ENCODE peak calls at places on chromosomes 11 and 22, in four cellular contexts. One of them, this sample, is unnamed. For H3K9me3, the result is how much of the 10 kb centered on the place peaks cover.

GRCh38 chr22:44935724-44936123 is 74.1 kb downstream of the PHF21B start:
- DNase-seq in neural progenitor cell: no peak
- DNase-seq in mucosa of descending colon: peak
- DNase-seq in K562: no peak
- DNase-seq in this sample: no peak

GRCh38 chr11:59801981-59802638 is 8.5 kb downstream of the MRPL16 start:
- DNase-seq in neural progenitor cell: peak
- DNase-seq in mucosa of descending colon: no peak
- DNase-seq in K562: no peak
- DNase-seq in this sample: no peak

GRCh38 chr11:72702842-72703241 is 28.6 kb upstream of the PDE2A start:
- DNase-seq in neural progenitor cell: no peak
- DNase-seq in mucosa of descending colon: no peak
- DNase-seq in K562: no peak
- DNase-seq in this sample: no peak

GRCh38 chr11:47269829-47270305 is at the start of gene MADD:
- DNase-seq in neural progenitor cell: peak
- DNase-seq in mucosa of descending colon: peak
- DNase-seq in K562: peak
- DNase-seq in this sample: peak

GRCh38 chr11:68015467-68015866 is 5.3 kb downstream of the ALDH3B1 start:
- DNase-seq in neural progenitor cell: no peak
- DNase-seq in mucosa of descending colon: no peak
- DNase-seq in K562: no peak
- DNase-seq in this sample: no peak

GRCh38 chr22:21043856-21044535 is 1.8 kb upstream of the LRRC74B start:
- DNase-seq in neural progenitor cell: no peak
- DNase-seq in mucosa of descending colon: no peak
- DNase-seq in K562: no peak
- DNase-seq in this sample: no peak

GRCh38 chr11:72209101-72209500 is 7.5 kb upstream of the FOLR2 start:
- DNase-seq in neural progenitor cell: no peak
- DNase-seq in mucosa of descending colon: no peak
- DNase-seq in K562: no peak
- DNase-seq in this sample: no peak

GRCh38 chr11:91984033-91984568 is 240.5 kb upstream of the FAT3 start:
- DNase-seq in neural progenitor cell: no peak
- DNase-seq in mucosa of descending colon: no peak
- DNase-seq in K562: no peak
- DNase-seq in this sample: no peak

GRCh38 chr22:20583471-20583922 is 76.1 kb downstream of the MED15 start:
- DNase-seq in neural progenitor cell: peak
- DNase-seq in mucosa of descending colon: no peak
- DNase-seq in K562: no peak
- DNase-seq in this sample: no peak

GRCh38 chr11:12997168-12997567 is 11.9 kb upstream of the RASSF10 start:
- DNase-seq in neural progenitor cell: no peak
- DNase-seq in mucosa of descending colon: no peak
- DNase-seq in K562: peak
- DNase-seq in this sample: no peak

GRCh38 chr11:82978422-82979099 is 77.0 kb downstream of the DDIAS start:
- DNase-seq in neural progenitor cell: no peak
- DNase-seq in mucosa of descending colon: no peak
- DNase-seq in K562: no peak
- DNase-seq in this sample: no peak

GRCh38 chr11:34565417-34566208 is 52.0 kb upstream of the ELF5 start:
- DNase-seq in neural progenitor cell: peak
- DNase-seq in mucosa of descending colon: no peak
- DNase-seq in K562: peak
- DNase-seq in this sample: peak

GRCh38 chr11:34564406-34564805 is 50.8 kb upstream of the ELF5 start:
- DNase-seq in neural progenitor cell: no peak
- DNase-seq in mucosa of descending colon: no peak
- DNase-seq in K562: no peak
- DNase-seq in this sample: no peak

GRCh38 chr11:34566736-34567135 is 53.1 kb upstream of the ELF5 start:
- DNase-seq in neural progenitor cell: no peak
- DNase-seq in mucosa of descending colon: no peak
- DNase-seq in K562: no peak
- DNase-seq in this sample: no peak

GRCh38 chr11:34566209-34566551 is 52.6 kb upstream of the ELF5 start:
- DNase-seq in neural progenitor cell: no peak
- DNase-seq in mucosa of descending colon: no peak
- DNase-seq in K562: no peak
- DNase-seq in this sample: no peak

DNA sequence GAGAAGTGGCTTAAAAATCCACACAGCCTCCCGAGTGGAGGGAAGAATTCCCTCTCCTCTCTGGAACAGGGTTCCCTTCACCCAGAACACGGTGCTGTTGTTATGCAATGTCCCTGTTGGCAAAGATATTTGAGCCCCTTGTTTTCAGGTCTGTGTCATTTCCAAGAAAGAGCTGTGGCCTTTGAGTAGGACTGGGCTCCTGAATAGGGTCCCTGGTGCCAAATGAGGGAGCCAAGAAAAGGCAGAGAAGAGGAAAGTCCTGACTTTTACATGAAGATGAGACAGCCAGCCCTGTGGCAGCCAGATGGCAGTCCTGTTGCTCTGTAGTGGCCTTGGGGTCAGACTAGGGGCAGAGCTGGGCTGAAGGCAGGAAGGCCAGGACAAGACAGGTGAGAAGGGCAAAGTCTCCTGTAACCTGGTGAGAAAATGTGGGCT is 51.2 kb upstream of the ELF5 start:
- DNase-seq in neural progenitor cell: no peak
- DNase-seq in mucosa of descending colon: no peak
- DNase-seq in K562: no peak
- DNase-seq in this sample: no peak
- TF ChIP-seq CTCF in neural progenitor cell: no peak
- TF ChIP-seq CTCF in mucosa of descending colon: no peak
- TF ChIP-seq CTCF in K562: no peak
- TF ChIP-seq CTCF in this sample: no peak

DNA sequence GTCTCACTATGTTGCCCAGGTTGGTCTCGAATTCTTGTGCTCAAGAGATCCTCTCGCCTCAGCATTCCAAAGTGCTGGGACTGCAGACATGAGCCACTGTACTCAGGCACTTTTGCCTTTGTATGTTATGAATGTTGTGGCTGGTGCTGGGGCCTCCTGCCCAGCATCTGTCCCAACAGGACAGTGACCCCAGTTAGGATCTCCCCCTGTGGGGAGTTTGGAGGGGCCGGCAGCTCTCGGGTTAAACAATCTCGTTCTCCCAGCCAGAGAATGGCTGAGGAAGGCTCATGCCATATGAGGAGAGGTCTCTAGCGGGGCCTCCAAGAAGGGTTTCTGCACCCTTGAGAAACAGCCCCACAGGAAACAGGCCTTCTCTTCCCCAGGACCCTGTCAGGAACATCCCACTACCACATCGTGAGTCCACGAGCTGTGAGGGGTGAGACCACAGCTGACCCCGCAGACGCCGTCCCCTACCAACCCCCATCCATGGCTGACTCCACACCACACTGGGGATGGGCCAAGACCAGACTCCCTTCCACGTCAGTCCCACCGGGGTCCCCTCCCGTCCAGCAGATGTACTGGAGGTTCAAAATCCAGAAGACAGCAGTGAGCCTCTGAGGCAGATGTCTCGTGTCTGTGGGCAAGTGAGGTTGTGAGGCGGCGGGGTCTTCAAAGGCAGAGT is 54.1 kb downstream of the SHANK2 start:
- DNase-seq in neural progenitor cell: no peak
- DNase-seq in mucosa of descending colon: no peak
- DNase-seq in K562: no peak
- DNase-seq in this sample: no peak
- H3K9me3 ChIP-seq in neural progenitor cell: under half
- H3K9me3 ChIP-seq in mucosa of descending colon: under half
- H3K9me3 ChIP-seq in K562: under half
- H3K9me3 ChIP-seq in this sample: under half

DNA sequence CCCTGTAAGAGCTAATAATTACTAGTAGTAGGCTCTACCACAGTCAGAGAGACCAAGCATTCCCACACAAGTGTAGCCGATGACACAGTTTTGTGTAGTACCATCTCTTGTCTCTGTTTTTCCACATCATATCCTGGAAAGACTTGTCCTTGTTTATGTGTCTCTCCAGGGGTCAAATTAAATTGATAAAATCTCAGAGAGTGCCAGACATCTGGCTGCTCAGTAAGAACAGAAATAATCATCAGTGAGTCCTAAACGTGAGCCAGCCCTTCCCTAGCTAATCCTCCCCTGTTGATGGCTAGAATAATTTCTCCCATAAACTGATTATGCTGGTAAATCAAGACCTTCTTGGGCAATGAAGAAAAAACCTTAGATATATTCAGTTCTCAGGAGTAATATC is 111.4 kb upstream of the GRAMD1B start:
- DNase-seq in neural progenitor cell: no peak
- DNase-seq in mucosa of descending colon: no peak
- DNase-seq in K562: no peak
- DNase-seq in this sample: no peak
- H3K4me3 ChIP-seq in neural progenitor cell: no peak
- H3K4me3 ChIP-seq in mucosa of descending colon: no peak
- H3K4me3 ChIP-seq in K562: no peak
- H3K4me3 ChIP-seq in this sample: no peak

DNA sequence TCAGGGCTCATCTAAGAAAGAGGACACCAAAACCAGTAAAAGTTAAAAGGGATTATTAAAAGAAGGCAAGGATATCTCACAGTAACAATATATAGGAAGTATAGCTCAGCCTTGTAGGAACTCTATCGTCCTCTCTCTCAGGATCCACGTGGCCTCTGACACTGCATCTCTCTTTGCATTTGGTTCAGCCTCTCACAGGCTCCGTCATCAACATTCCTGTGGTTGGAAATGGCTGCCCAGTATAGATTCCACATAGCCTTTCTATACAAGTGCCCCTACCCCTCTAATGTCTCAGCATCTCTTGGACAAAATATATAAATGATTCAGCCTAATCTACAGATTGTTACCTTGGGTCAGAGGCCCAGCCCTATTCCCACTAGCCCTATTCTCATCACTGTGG is 101.3 kb upstream of the DBX1 start:
- DNase-seq in neural progenitor cell: no peak
- DNase-seq in mucosa of descending colon: no peak
- DNase-seq in K562: no peak
- DNase-seq in this sample: no peak
- TF ChIP-seq CTCF in neural progenitor cell: no peak
- TF ChIP-seq CTCF in mucosa of descending colon: no peak
- TF ChIP-seq CTCF in K562: no peak
- TF ChIP-seq CTCF in this sample: no peak

DNA sequence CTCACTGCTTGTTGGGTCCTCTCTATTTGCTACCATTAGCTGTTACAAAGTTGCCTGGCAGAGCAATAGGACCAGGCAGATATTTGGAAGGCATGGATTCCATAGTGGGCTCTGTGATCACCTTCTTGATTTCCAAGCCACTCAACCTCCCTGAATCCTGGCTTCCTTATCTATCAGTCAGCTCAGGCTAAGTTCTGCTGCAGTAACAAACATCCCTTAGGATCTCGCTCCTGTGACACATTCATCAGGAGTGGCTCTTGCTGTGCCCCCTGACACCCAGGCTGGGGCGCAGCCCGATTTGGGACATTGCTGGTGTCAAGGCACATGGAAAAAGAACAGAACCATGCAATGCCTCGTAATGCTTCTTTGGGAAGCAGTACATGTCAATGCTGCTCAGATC is 503.9 kb downstream of the TBC1D22A start:
- DNase-seq in neural progenitor cell: no peak
- DNase-seq in mucosa of descending colon: no peak
- DNase-seq in K562: no peak
- DNase-seq in this sample: no peak
- H3K9me3 ChIP-seq in neural progenitor cell: under half
- H3K9me3 ChIP-seq in mucosa of descending colon: under half
- H3K9me3 ChIP-seq in K562: under half
- H3K9me3 ChIP-seq in this sample: under half

This sample was measured in BE2C.